ENCODE peak calls at places on chromosomes 2 and 18, in six cellular contexts. S is GM23338, U is hepatocyte, V is GM23248, D is Karpas-422, K is OCI-LY7. F is an unnamed sample. For H3K79me2, the result is how much of the 10 kb centered on the place peaks cover.

GRCh38 chr2:238107525-238108422 is 7.6 kb downstream of the ESPNL start:
- DNase-seq in K (peak), S (no peak), V (no peak), D (peak), U (peak), F (peak)

GRCh38 chr2:72214429-72215143 is 66.9 kb upstream of the CYP26B1 start:
- DNase-seq in V (peak), K (no peak), U (no peak), S (no peak), D (no peak), F (peak)

GRCh38 chr2:69946351-69947077 is 14.9 kb downstream of the ASPRV1 start:
- DNase-seq in U (no peak), S (no peak), D (no peak), V (peak), K (peak), F (peak)

GRCh38 chr2:202541137-202541536 is 93.6 kb upstream of the FAM117B start:
- DNase-seq in K (no peak), U (no peak), S (no peak), D (no peak), V (no peak), F (no peak)

GRCh38 chr18:74081966-74082365 is 65.7 kb downstream of the FBXO15 start:
- DNase-seq in K (no peak), S (no peak), V (no peak), U (no peak), D (no peak), F (peak)

GRCh38 chr2:191333911-191334357 is 88.7 kb downstream of the MYO1B start:
- DNase-seq in K (no peak), S (no peak), U (no peak), D (no peak), V (peak), F (peak)

GRCh38 chr2:227774011-227774624 is 28.4 kb downstream of the SCYGR8 start:
- DNase-seq in U (peak), V (peak), K (no peak), D (peak), S (peak), F (no peak)

GRCh38 chr2:71545572-71546274 is 92.4 kb downstream of the DYSF start:
- DNase-seq in U (peak), V (peak), D (peak), S (peak), K (peak), F (peak)

GRCh38 chr18:9643549-9643948 is 29.2 kb upstream of the PPP4R1 start:
- DNase-seq in U (peak), D (peak), S (peak), V (peak), K (no peak), F (peak)

GRCh38 chr2:121532347-121532766 is 1.7 kb downstream of the RNU4ATAC start:
- DNase-seq in D (no peak), S (no peak), U (no peak), V (peak), K (no peak), F (no peak)
- H3K79me2 ChIP-seq in D (half or more), S (half or more), U (half or more), V (half or more), K (under half), F (under half)

GRCh38 chr18:48943736-48944527 is 6.8 kb downstream of the SMAD7 start:
- DNase-seq in K (no peak), U (no peak), D (no peak), V (peak), S (no peak), F (peak)
- H3K79me2 ChIP-seq in K (half or more), U (half or more), D (under half), V (half or more), S (half or more), F (half or more)

DNA sequence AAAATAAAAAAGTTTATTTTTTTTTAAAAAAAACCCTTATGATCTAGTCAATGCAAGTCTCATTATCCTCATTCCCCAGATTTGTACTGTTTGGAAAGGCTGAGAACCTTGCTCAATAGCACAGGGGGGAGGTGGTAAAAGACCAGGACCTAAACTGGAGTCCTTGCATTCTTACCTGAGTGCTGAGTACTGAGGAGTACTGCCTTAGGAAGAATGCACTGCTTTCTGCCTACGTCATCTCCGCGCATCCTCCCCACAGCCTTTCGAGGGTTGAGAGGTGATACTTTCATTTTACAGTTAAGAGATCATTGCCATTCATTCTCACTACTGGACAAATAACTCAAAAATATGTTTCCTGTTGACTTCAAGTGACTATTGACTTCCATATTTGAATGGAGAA is 73.8 kb downstream of the MAP3K20 start:
- DNase-seq in S (no peak), K (no peak), U (no peak), V (no peak), D (no peak), F (no peak)
- H3K79me2 ChIP-seq in S (under half), K (under half), U (under half), V (under half), D (under half), F (half or more)

GRCh38 chr2:97754690-97755346 is 41.4 kb downstream of the ZAP70 start:
- DNase-seq in V (no peak), K (no peak), S (no peak), D (no peak), U (no peak), F (no peak)
- H3K79me2 ChIP-seq in V (under half), K (under half), S (under half), D (under half), U (under half), F (under half)

DNA sequence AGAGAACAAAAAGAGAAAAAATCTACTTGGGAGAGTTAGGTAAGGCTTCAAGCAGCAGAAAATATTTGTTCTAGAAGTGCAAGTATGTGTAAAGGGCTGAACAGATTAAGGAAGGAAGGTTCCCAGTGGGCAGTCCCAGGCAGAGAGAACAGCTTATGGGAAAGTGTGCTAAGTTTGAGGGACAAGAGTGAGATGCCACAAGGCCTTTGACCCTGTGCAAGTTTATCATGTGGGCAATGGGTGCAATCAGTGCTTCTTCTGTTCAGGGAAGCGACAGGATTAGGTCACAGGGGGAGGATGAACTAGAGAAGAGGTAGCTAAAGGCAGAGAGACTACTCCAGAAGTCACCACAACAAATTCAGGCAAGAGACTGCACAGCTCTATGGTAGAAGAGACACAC is 44.4 kb downstream of the LPIN2 start:
- DNase-seq in S (no peak), D (no peak), U (no peak), K (no peak), V (no peak), F (no peak)
- H3K79me2 ChIP-seq in S (under half), D (under half), U (half or more), K (under half), V (half or more), F (half or more)

GRCh38 chr18:56662902-56663301 is 11.7 kb downstream of the WDR7 start:
- DNase-seq in D (no peak), S (no peak), K (no peak), V (no peak), U (no peak), F (no peak)

GRCh38 chr18:56662502-56662901 is 11.3 kb downstream of the WDR7 start:
- DNase-seq in V (no peak), U (no peak), K (no peak), D (no peak), S (no peak), F (no peak)

GRCh38 chr18:56660655-56661054 is 9.5 kb downstream of the WDR7 start:
- DNase-seq in V (no peak), S (no peak), U (no peak), D (no peak), K (no peak), F (no peak)

GRCh38 chr18:56659111-56659510 is 8.0 kb downstream of the WDR7 start:
- DNase-seq in U (no peak), K (no peak), D (no peak), V (no peak), S (no peak), F (no peak)

DNA sequence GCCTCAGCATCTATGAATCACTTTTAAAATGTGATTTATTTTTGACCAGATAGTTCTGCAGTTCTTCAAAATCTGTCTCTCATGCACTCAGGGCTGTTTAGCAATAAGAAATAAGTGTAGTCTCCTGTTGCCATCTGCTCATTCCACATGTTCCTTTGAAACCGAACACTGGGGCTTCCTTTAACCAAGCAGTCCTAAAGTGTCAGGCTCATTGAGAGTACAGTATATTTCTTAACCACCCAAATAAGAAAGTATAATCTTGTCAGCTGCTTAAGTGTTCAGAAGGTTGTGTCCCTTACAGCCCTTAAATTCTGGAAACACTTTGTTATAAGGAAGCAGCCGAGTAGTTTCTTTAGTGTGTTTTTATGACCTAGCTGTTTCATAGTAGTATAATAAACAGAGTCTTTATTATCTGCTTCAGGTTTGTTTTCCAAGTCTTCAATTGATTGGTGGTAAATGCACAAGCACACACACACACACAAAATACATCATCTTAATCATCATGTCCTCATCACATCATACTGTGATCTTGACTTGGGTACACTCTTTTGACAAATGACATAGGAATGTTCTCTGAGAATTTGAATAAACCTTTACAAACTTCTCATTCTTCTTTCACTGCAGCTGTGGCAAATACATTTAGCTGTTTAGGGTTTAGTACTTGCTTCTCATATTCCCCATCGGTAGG is 10.4 kb downstream of the WDR7 start:
- DNase-seq in U (no peak), S (no peak), V (peak), K (no peak), D (no peak), F (no peak)
- H3K79me2 ChIP-seq in U (under half), S (half or more), V (half or more), K (under half), D (under half), F (half or more)

DNA sequence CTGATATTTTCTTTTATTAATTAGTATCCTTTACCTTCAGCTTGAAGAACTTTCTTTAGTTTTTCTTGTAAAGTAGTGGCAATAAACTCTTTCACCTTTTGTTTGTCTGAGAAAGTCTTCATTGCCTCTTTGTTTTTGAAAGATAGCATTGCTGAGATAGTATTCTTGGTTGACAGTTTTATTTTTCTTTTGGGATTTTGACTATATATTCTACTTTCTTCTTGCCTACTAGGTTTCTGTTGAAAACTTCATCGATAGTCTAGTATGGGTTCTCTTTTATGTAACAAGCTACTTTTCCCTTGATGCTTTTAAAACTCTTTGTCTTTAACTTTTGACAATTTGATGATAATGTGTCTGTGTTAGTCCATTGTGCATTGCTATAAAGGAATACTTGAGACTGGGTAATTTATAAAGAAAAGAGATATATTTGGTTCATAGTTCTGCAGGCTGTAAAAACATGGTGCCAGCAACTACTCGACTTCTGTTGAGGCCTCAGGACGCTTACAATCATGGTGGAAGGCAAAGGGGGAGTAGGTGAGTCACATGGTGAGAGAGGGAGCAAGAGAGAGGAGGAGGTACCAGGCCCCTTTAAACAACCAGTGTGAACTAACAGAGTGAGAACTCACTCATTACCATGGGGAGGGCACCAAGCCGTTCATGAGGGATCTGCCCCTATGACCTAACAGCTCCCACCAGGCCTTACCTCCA is 12.0 kb downstream of the CCDC150 start:
- DNase-seq in V (no peak), S (no peak), K (no peak), U (no peak), D (no peak), F (no peak)
- H3K79me2 ChIP-seq in V (under half), S (half or more), K (under half), U (under half), D (half or more), F (under half)

GRCh38 chr18:189254-189653 is 30.9 kb downstream of the USP14 start:
- DNase-seq in S (no peak), K (no peak), U (no peak), V (no peak), D (no peak), F (no peak)
- H3K79me2 ChIP-seq in S (half or more), K (half or more), U (half or more), V (half or more), D (half or more), F (half or more)

GRCh38 chr2:110851531-110851930 is 119.2 kb downstream of the ACOXL start:
- DNase-seq in D (no peak), U (no peak), K (no peak), S (no peak), V (no peak), F (no peak)
- H3K79me2 ChIP-seq in D (under half), U (under half), K (under half), S (under half), V (under half), F (under half)